ENCODE peak calls at places on chromosome 13, in four cellular contexts. Q is PC-3, T is LNCaP clone FGC, Y is GM13976. L is an unnamed sample.

GRCh38 chr13:75961911-75962310 is 325.8 kb downstream of the LMO7 start:
- DNase-seq in Y (no peak), T (no peak), Q (no peak), L (no peak)

GRCh38 chr13:41231786-41232185 is 31.6 kb downstream of the MTRF1 start:
- DNase-seq in Y (no peak), T (peak; percentile 33), Q (no peak), L (no peak)

GRCh38 chr13:75399168-75399878 is 82.6 kb downstream of the TBC1D4 start:
- DNase-seq in Q (no peak), T (no peak), Y (no peak), L (no peak)

GRCh38 chr13:100382787-100383186 is 205.8 kb downstream of the GGACT start:
- DNase-seq in Q (no peak), Y (no peak), T (no peak), L (no peak)

GRCh38 chr13:41645313-41645712 is 188.0 kb downstream of the RGCC start:
- DNase-seq in Y (no peak), T (no peak), Q (peak; percentile 62), L (no peak)

GRCh38 chr13:112958127-112958989 is 10.7 kb upstream of the MCF2L start:
- DNase-seq in T (no peak), Q (peak; percentile 70), Y (no peak), L (no peak)

GRCh38 chr13:113021391-113021790 is 52.4 kb downstream of the MCF2L start:
- DNase-seq in Q (no peak), T (no peak), Y (no peak), L (no peak)

GRCh38 chr13:75390229-75390628 is 91.7 kb downstream of the TBC1D4 start:
- DNase-seq in Q (no peak), Y (no peak), T (no peak), L (no peak)

GRCh38 chr13:43328907-43329306 is 305.5 kb downstream of the DNAJC15 start:
- DNase-seq in Y (no peak), Q (no peak), T (no peak), L (no peak)

GRCh38 chr13:24745861-24746617 is 17.9 kb upstream of the RNF17 start:
- DNase-seq in T (no peak), Y (peak; percentile 45), Q (no peak), L (no peak)

GRCh38 chr13:20773194-20774080 is at the start of gene EEF1AKMT1:
- DNase-seq in Y (peak; percentile 94), T (peak; percentile 38), Q (peak; percentile 96), L (peak; percentile 90)
- TF ChIP-seq CTCF in Y (no peak), T (no peak), Q (no peak), L (no peak)

GRCh38 chr13:20127563-20128458 is 33.0 kb downstream of the GJA3 start:
- DNase-seq in Y (peak; percentile 82), Q (peak; percentile 66), T (no peak), L (peak; percentile 82)
- TF ChIP-seq CTCF in Y (peak; percentile 56), Q (peak; percentile 72), T (no peak), L (peak; percentile 41)

DNA sequence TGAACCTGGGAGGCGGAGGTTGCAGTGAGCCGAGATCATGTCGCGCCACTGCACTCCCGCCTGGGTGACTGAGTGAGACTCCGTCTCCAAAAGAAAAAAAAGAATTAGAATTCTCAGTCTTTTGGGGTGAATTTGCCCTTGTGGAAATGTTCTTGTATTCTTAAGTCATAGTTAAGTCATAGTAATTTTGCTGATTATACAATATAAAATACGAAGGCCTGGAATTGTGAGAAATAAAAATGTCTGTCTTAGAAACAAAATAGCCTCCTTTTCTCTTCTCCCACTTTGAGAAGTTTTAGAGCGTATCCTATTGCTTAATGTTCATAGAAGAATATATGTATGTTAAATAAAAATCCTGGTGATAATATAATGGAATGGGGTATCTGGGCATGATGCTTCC is 18.1 kb downstream of the SUGT1 start:
- DNase-seq in T (no peak), Y (no peak), Q (no peak), L (no peak)
- TF ChIP-seq CTCF in T (no peak), Y (no peak), Q (no peak), L (no peak)

GRCh38 chr13:97307882-97308624 is 85.9 kb downstream of the MBNL2 start:
- DNase-seq in Q (peak; percentile 68), Y (no peak), T (no peak), L (no peak)

GRCh38 chr13:97308735-97309429 is 86.7 kb downstream of the MBNL2 start:
- DNase-seq in Q (peak; percentile 44), T (no peak), Y (no peak), L (no peak)

GRCh38 chr13:97306646-97307045 is 84.5 kb downstream of the MBNL2 start:
- DNase-seq in Y (no peak), Q (no peak), T (no peak), L (no peak)

GRCh38 chr13:97307096-97307495 is 85.0 kb downstream of the MBNL2 start:
- DNase-seq in Q (no peak), Y (no peak), T (no peak), L (no peak)

DNA sequence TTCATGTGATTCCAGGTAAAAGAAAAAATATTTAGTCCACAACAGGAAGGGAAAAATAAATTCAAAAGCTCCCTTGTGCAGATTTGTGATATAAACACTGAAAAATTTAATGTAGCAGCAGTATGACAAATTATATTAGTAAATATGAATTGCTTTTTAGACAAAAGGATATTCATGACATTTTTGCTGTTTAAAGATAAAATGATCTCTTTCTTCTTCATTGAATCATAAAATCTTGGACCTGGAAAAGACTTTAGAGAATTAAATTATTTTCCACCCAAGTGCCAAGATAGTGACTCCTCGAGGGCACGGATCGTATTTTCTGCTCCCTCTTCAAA is 85.4 kb downstream of the MBNL2 start:
- DNase-seq in T (no peak), Y (no peak), Q (no peak), L (no peak)
- TF ChIP-seq CTCF in T (no peak), Y (no peak), Q (no peak), L (no peak)

L was measured in GM20000.